ENCODE peak calls at places on chromosome 2, in five cellular contexts. I is uterus, O is fibroblast of lung, G is Peyer's patch, J is NT2/D1. E is an unnamed sample. For H3K4me1, the result is how much of the 10 kb centered on the place peaks cover.

GRCh38 chr2:231917280-231918088 is 8.7 kb downstream of the NPPC start:
- DNase-seq in J (no peak), O (no peak), I (no peak), G (peak), E (peak)

GRCh38 chr2:41294331-41294730 is 753.5 kb upstream of the PKDCC start:
- DNase-seq in I (no peak), J (no peak), G (no peak), O (no peak), E (no peak)

GRCh38 chr2:231935207-231935524 is 9.0 kb upstream of the NPPC start:
- DNase-seq in J (no peak), G (no peak), I (no peak), O (no peak), E (peak)

GRCh38 chr2:163662141-163662780 is 73.5 kb downstream of the FIGN start:
- DNase-seq in J (no peak), O (no peak), G (no peak), I (no peak), E (no peak)

GRCh38 chr2:19462228-19462627 is 103.8 kb upstream of the OSR1 start:
- DNase-seq in J (no peak), I (no peak), G (no peak), O (no peak), E (no peak)

GRCh38 chr2:226981731-226982373 is 146.0 kb downstream of the RHBDD1 start:
- DNase-seq in G (no peak), I (no peak), O (no peak), J (no peak), E (no peak)

GRCh38 chr2:120732506-120733237 is 3.0 kb upstream of the GLI2 start:
- DNase-seq in O (no peak), J (no peak), I (no peak), G (no peak), E (no peak)

GRCh38 chr2:233421091-233421816 is 67.0 kb downstream of the DGKD start:
- DNase-seq in J (no peak), G (no peak), I (no peak), O (no peak), E (no peak)

GRCh38 chr2:234252766-234253165 is 202.3 kb downstream of the SPP2 start:
- DNase-seq in O (no peak), G (no peak), J (no peak), I (no peak), E (no peak)

GRCh38 chr2:218876562-218877219 is 4.0 kb upstream of the WNT10A start:
- DNase-seq in O (peak), J (no peak), G (peak), I (peak), E (peak)

GRCh38 chr2:25303517-25304338 is 38.0 kb downstream of the DNMT3A start:
- DNase-seq in O (no peak), I (no peak), G (no peak), J (no peak), E (no peak)

GRCh38 chr2:25306767-25307368 is 34.9 kb downstream of the DNMT3A start:
- DNase-seq in O (no peak), I (no peak), G (no peak), J (no peak), E (peak)

GRCh38 chr2:25304339-25304728 is 37.4 kb downstream of the DNMT3A start:
- DNase-seq in O (peak), J (no peak), G (no peak), I (no peak), E (no peak)

GRCh38 chr2:25305197-25305596 is 36.5 kb downstream of the DNMT3A start:
- DNase-seq in O (no peak), J (no peak), I (no peak), G (no peak), E (no peak)

DNA sequence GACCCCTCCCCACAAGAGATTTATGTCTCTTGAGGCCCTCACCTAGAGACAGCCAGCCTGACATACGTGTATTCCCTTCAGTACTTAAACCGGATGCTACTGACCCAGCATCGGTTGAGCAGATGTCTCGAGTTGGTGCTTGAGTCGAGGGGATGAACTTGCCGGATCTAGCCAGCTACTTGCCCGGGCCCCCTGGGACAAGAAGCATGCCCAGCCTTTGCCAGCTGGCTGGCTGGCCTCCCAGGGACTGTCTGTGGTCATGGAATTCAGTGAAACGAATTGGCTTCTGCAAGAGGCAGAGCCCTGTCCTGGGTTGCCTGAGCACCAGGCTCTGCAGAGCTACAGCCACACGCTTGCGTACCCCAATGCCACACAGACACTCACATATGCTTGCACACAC is 35.9 kb downstream of the DNMT3A start:
- DNase-seq in J (no peak), G (no peak), I (no peak), O (no peak), E (peak)
- H3K4me1 ChIP-seq in J (under half), G (under half), I (under half), O (under half), E (half or more)

DNA sequence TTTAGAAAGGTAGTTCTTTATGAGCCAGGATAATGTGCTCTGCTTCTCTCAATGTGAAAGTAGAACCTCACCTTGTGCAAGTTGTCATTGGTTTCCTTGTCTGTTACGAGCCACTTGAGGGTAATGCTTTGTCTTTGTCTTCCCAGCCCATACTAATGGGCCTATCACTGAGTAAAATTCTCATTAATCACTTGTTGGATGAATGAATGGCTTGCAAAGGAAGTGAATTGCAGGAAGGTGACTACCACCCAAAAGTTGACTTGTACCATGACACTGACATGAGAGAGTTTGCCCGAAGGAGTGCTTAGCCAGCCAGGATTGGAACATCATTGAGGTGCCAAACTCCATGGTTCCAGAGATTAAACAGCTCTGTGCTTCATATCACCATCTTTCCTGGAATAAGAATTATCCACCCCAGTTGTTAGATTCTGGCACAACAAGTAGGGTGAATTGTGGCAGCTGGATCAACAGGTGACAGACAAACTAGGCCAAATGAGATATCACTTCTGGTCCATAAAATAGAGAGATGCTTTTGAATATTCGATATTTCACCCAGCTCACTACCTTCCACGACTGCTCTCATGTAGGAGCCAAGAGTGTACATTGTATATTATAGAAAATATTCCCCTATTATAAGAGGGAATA is 20.5 kb upstream of the CD28 start:
- DNase-seq in J (no peak), I (no peak), O (no peak), G (no peak), E (no peak)
- H3K4me1 ChIP-seq in J (under half), I (under half), O (under half), G (under half), E (half or more)

GRCh38 chr2:128420776-128421175 is 102.1 kb upstream of the HS6ST1 start:
- DNase-seq in J (no peak), I (no peak), O (no peak), G (peak), E (no peak)
- H3K4me1 ChIP-seq in J (under half), I (under half), O (under half), G (under half), E (under half)

GRCh38 chr2:181891966-181892794 is 650 bp downstream of the ITPRID2 start:
- DNase-seq in I (peak), G (peak), J (peak), O (peak), E (peak)
- H3K4me1 ChIP-seq in I (under half), G (under half), J (under half), O (under half), E (half or more)

DNA sequence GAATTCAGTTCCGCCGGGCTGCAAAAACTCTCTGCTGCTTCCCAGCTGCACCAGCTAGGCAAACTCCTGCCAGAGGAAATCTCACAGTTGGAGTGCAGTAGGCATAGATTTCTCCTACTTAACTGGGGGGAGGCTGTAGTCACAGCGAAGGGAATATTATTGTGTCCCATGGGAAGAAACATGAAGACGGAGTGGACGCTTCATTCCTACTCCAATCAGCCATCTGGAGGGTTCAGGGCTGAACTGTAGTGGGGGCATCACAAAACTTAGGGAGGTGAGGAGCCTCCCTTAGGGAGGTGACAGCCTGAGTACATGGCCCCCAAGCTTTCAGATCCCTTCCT is 19.7 kb upstream of the CYP1B1 start:
- DNase-seq in J (no peak), O (no peak), G (no peak), I (no peak), E (no peak)
- H3K4me1 ChIP-seq in J (under half), O (under half), G (under half), I (under half), E (half or more)

DNA sequence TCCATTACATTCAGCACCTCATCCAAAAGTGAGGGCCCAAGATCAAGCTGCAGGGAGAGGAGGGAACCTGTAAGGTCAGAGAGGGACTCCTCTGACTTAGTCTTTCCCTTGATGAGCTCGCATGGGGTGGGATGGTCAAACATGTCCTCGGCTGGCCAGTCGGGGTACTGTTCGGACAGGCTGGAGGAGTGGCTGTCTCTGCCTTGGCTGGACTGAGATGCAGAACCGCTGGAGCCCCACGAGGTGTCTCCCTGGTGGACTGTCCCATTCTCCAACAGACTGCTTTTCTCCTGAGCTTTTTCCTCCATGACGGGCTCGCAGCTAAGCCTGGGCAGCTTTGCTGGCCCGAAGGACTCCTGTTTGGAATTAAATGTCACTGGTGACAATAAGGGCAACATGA is 25.6 kb downstream of the CDC42EP3 start:
- DNase-seq in I (no peak), J (no peak), G (no peak), O (no peak), E (no peak)
- H3K4me1 ChIP-seq in I (under half), J (under half), G (under half), O (under half), E (half or more)

DNA sequence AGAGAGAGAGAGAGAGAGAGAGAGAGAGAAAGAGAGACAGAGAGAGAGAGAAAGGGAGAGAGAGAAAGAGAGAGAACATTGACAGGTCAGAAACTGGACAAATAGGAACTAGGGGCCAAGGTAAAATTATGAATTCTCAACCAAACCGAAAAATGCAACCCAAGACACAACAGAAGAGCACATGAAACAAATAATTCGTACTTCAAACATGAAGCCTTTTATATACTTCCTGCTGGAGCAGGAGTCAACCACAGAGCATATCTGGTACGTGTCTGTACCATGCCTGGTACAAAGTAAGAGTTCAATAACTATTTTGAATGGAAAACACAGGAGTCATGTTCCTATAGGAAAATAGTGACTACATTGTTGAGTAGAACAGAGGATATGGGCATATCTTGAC is 6.5 kb upstream of the VPS54 start:
- DNase-seq in G (no peak), I (no peak), O (no peak), J (no peak), E (no peak)
- H3K4me1 ChIP-seq in G (under half), I (under half), O (under half), J (under half), E (under half)

GRCh38 chr2:100411841-100412292 is 5.6 kb downstream of the CHST10 start:
- DNase-seq in I (no peak), G (no peak), O (no peak), J (peak), E (no peak)
- H3K4me1 ChIP-seq in I (under half), G (under half), O (under half), J (under half), E (half or more)

GRCh38 chr2:10536569-10537133 is 88.5 kb upstream of the ODC1 start:
- DNase-seq in O (no peak), J (no peak), G (no peak), I (no peak), E (no peak)

GRCh38 chr2:10532631-10533101 is 84.5 kb upstream of the ODC1 start:
- DNase-seq in O (no peak), I (no peak), J (no peak), G (peak), E (no peak)

GRCh38 chr2:10535703-10536102 is 87.6 kb upstream of the ODC1 start:
- DNase-seq in O (no peak), J (no peak), I (no peak), G (peak), E (no peak)

GRCh38 chr2:10533811-10534321 is 85.7 kb upstream of the ODC1 start:
- DNase-seq in O (peak), G (peak), J (no peak), I (no peak), E (no peak)

GRCh38 chr2:10534514-10535250 is 86.6 kb upstream of the ODC1 start:
- DNase-seq in O (peak), G (peak), I (no peak), J (no peak), E (no peak)
- H3K4me1 ChIP-seq in O (under half), G (under half), I (under half), J (under half), E (under half)

GRCh38 chr2:85158559-85159273 is 25.5 kb downstream of the TCF7L1 start:
- DNase-seq in O (no peak), I (no peak), G (peak), J (no peak), E (no peak)
- H3K4me1 ChIP-seq in O (under half), I (under half), G (under half), J (under half), E (half or more)

E was measured in left ventricle myocardium inferior.